ENCODE peak calls at places on chromosomes 7 and 10, in eight cellular contexts. J is activated T-cell treated with anti-CD3 and anti-CD28 coated beads for 1 hour; Y is T follicular helper cell; X is activated T-helper 1 cell treated with anti-CD3 and anti-CD28 coated beads, Interleukin-2, amount 50 U/mL, for 16 hours; O is CD8-positive, alpha-beta memory T cell; I is fibroblast of the conjunctiva; A is NCI-H1105; C is RWPE1. Q is an unnamed sample.

GRCh38 chr10:115762029-115762428 is 511.0 kb downstream of the GFRA1 start:
- DNase-seq in A (no peak), I (peak; percentile 44), J (no peak), C (no peak), X (no peak), Y (no peak), O (no peak), Q (no peak)

GRCh38 chr10:104796817-104797216 is 155.7 kb downstream of the SORCS3 start:
- DNase-seq in I (no peak), A (peak; percentile 40), Y (no peak), J (no peak), X (no peak), C (no peak), O (no peak), Q (no peak)

GRCh38 chr7:40815512-40815911 is 680.7 kb downstream of the SUGCT start:
- DNase-seq in A (no peak), O (no peak), I (peak; percentile 68), J (no peak), Y (no peak), C (peak; percentile 62), X (no peak), Q (no peak)

GRCh38 chr10:29535778-29536459 is 98.9 kb downstream of the SVIL start:
- DNase-seq in C (no peak), O (no peak), A (no peak), I (no peak), J (no peak), X (no peak), Y (no peak), Q (no peak)

GRCh38 chr7:30171753-30172447 is 37.1 kb downstream of the MTURN start:
- DNase-seq in J (no peak), C (peak; percentile 56), Y (no peak), X (no peak), A (no peak), O (no peak), I (no peak), Q (no peak)

GRCh38 chr10:79416578-79417255 is 28.7 kb downstream of the ZCCHC24 start:
- DNase-seq in O (no peak), J (no peak), A (no peak), X (no peak), C (no peak), I (no peak), Y (no peak), Q (no peak)

GRCh38 chr10:76353124-76353851 is 921.9 kb downstream of the LRMDA start:
- DNase-seq in X (no peak), A (no peak), O (no peak), J (no peak), I (no peak), Y (no peak), C (no peak), Q (no peak)

GRCh38 chr10:13705526-13706169 is 118.9 kb downstream of the PRPF18 start:
- DNase-seq in A (no peak), O (no peak), I (no peak), J (no peak), Y (no peak), X (no peak), C (no peak), Q (no peak)

GRCh38 chr7:6729492-6730342 is 23.0 kb upstream of the ZNF12 start:
- DNase-seq in A (peak; percentile 75), I (peak; percentile 88), O (peak; percentile 87), Y (peak; percentile 61), X (peak; percentile 63), C (peak; percentile 82), J (peak; percentile 73), Q (peak; percentile 65)

GRCh38 chr7:108972009-108972408 is 402.3 kb downstream of the DNAJB9 start:
- DNase-seq in O (no peak), A (peak; percentile 19), X (no peak), I (no peak), J (no peak), Y (no peak), C (no peak), Q (no peak)

GRCh38 chr7:7792089-7792488 is 73.7 kb upstream of the RPA3 start:
- DNase-seq in X (no peak), O (no peak), Y (no peak), C (no peak), I (no peak), J (no peak), A (no peak), Q (no peak)

GRCh38 chr10:15144788-15145187 is 23.7 kb downstream of the NMT2 start:
- DNase-seq in J (no peak), C (no peak), I (no peak), Y (no peak), X (no peak), A (no peak), O (no peak), Q (no peak)

GRCh38 chr10:55287346-55287745 is 486.3 kb upstream of the PCDH15 start:
- DNase-seq in C (no peak), J (no peak), A (no peak), O (no peak), Y (no peak), I (no peak), X (no peak), Q (no peak)

Q was measured in effector CD4-positive, alpha-beta T cell.